ENCODE peak calls at places on chromosomes 5 and 9, in six cellular contexts. X is heart left ventricle; M is lower lobe of right lung; I is CD4-positive, alpha-beta T cell; E is A549; Q is HFF-Myc. A is an unnamed sample.

GRCh38 chr9:3956081-3956701 is 343.7 kb downstream of the GLIS3 start:
- DNase-seq in I (no peak), Q (no peak), E (no peak), X (no peak), M (no peak), A (no peak)

GRCh38 chr9:126721531-126722098 is 83.2 kb upstream of the ZBTB43 start:
- DNase-seq in X (no peak), E (no peak), Q (no peak), I (no peak), M (no peak), A (no peak)

GRCh38 chr5:407051-407450 is 35.9 kb upstream of the EXOC3 start:
- DNase-seq in M (no peak), E (no peak), Q (no peak), X (no peak), I (no peak), A (no peak)

GRCh38 chr5:94969174-94969573 is 315.7 kb downstream of the MCTP1 start:
- DNase-seq in E (no peak), M (no peak), I (no peak), X (no peak), Q (no peak), A (no peak)

GRCh38 chr5:149930060-149930753 is 14.4 kb downstream of the PDE6A start:
- DNase-seq in M (no peak), E (no peak), I (no peak), X (no peak), Q (no peak), A (no peak)

GRCh38 chr5:113118298-113118697 is 141.7 kb downstream of the DCP2 start:
- DNase-seq in X (no peak), E (no peak), M (no peak), Q (no peak), I (no peak), A (no peak)

GRCh38 chr9:92278117-92278516 is 15.4 kb downstream of the IARS1 start:
- DNase-seq in Q (peak; percentile 58), M (no peak), I (no peak), E (no peak), X (no peak), A (no peak)

GRCh38 chr9:22354699-22355384 is 91.8 kb upstream of the DMRTA1 start:
- DNase-seq in I (no peak), Q (no peak), E (no peak), M (no peak), X (no peak), A (no peak)

GRCh38 chr5:128536229-128536860 is 1.7 kb downstream of the FBN2 start:
- DNase-seq in E (no peak), M (no peak), Q (no peak), I (no peak), X (no peak), A (no peak)

GRCh38 chr9:21110708-21111576 is 30.7 kb downstream of the IFNW1 start:
- DNase-seq in I (no peak), M (no peak), Q (peak; percentile 77), X (no peak), E (peak; percentile 40), A (no peak)
- TF ChIP-seq CTCF in I (peak; percentile 92), M (peak; percentile 79), Q (peak; percentile 72), X (peak; percentile 80), E (peak; percentile 92), A (peak; percentile 95)

DNA sequence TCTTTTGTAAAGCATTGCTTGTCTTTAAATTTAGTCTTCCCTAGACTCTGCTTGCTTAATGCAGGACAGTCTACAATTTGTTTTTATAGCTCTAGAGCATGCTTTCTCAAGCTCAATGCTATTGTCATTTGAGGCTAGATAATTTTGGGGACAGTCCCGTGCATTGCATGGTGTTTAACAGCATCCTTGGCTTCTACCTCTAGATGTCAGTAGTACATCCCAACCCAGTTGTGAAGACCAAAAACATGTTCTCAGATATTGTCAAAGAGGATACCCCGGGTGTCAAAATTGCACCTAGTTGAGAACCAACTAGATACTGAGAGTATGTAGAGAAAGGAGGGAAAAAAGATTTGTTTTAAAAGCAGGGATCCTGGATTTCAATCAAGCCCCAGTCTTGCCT is 277.5 kb downstream of the CEMIP2 start:
- DNase-seq in I (no peak), E (peak; percentile 6), X (no peak), Q (no peak), M (no peak), A (no peak)
- TF ChIP-seq CTCF in I (no peak), E (peak; percentile 43), X (no peak), Q (peak; percentile 27), M (no peak), A (peak; percentile 25)

GRCh38 chr5:30401479-30402058 is 791.9 kb upstream of the CDH6 start:
- DNase-seq in I (no peak), E (no peak), M (no peak), Q (no peak), X (peak; percentile 17), A (no peak)
- TF ChIP-seq CTCF in I (no peak), E (peak; percentile 18), M (peak; percentile 42), Q (no peak), X (no peak), A (peak; percentile 91)

DNA sequence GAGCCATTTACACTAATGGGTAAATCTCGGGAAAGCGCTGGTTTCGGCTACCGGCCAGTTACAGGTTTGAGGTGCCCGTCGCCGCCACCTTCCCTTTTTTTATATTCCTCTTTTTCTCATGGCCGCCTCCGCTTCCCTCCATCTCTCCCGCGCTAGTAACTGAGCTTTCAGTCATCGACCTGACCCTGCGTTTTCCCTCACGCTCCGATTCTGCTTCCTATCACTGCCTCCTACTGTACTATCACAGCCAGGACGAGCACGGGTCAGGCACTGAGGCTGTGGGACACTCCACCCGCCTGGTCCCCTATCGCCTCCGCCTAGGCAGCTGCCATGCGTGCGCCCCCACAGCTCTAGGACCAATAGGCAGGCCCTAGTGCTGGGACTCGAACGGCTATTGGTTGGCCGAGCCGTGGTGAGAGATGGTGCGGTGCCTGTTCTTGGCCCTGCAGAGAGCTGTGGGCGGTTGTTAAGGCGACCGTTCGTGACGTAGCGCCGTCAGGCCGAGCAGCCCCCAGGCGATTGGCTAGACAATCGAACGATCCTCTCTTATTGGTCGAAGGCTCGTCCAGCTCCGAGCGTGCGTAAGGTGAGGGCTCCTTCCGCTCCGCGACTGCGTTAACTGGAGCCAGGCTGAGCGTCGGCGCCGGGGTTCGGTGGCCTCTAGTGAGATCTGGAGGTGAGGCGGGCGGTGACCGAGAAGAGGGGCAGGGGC is at the start of gene HMGCR:
- DNase-seq in E (peak; percentile 88), X (peak; percentile 99), Q (peak; percentile 98), M (peak; percentile 99), I (peak; percentile 95), A (peak; percentile 19)
- TF ChIP-seq CTCF in E (peak; percentile 30), X (no peak), Q (no peak), M (peak; percentile 8), I (no peak), A (peak; percentile 39)

GRCh38 chr9:124122813-124123462 is 111.4 kb downstream of the LHX2 start:
- DNase-seq in E (no peak), Q (peak; percentile 51), I (no peak), X (no peak), M (no peak), A (no peak)
- TF ChIP-seq CTCF in E (peak; percentile 35), Q (peak; percentile 73), I (no peak), X (no peak), M (no peak), A (no peak)